ENCODE peak calls at places on chromosomes 4 and X, in five cellular contexts. E is adipocyte, J is ELF-1, W is ascending aorta, F is erythroblast. A is an unnamed sample.

GRCh38 chrX:1106478-1107210 is 105.8 kb downstream of the CRLF2 start:
- DNase-seq in E (no peak), J (no peak), W (no peak), F (no peak), A (no peak)

GRCh38 chr4:79466621-79467020 is 58.6 kb upstream of the GK2 start:
- DNase-seq in E (peak), J (no peak), W (no peak), F (no peak), A (no peak)

GRCh38 chr4:40316782-40317635 is 18.1 kb upstream of the CHRNA9 start:
- DNase-seq in E (peak), J (peak), W (no peak), F (no peak), A (peak)

GRCh38 chrX:40402771-40403533 is 177.8 kb upstream of the ATP6AP2 start:
- DNase-seq in E (peak), J (peak), W (no peak), F (no peak), A (no peak)

GRCh38 chr4:155807021-155807420 is 48.2 kb downstream of the GUCY1B1 start:
- DNase-seq in E (peak), J (no peak), W (no peak), F (no peak), A (no peak)

GRCh38 chr4:87014284-87014782 is 79.5 kb downstream of the AFF1 start:
- DNase-seq in E (peak), J (no peak), W (no peak), F (no peak), A (no peak)

GRCh38 chrX:129540725-129541184 is 696 bp downstream of the OCRL start:
- DNase-seq in E (peak), J (peak), W (no peak), F (peak), A (no peak)

GRCh38 chr4:176376032-176376614 is 56.4 kb downstream of the SPCS3 start:
- DNase-seq in E (peak), J (no peak), W (no peak), F (peak), A (no peak)

GRCh38 chr4:76279462-76279861 is 27.1 kb upstream of the STBD1 start:
- DNase-seq in E (no peak), J (no peak), W (no peak), F (no peak), A (no peak)

GRCh38 chr4:14621731-14622459 is 380.4 kb upstream of the CPEB2 start:
- DNase-seq in E (no peak), J (no peak), W (no peak), F (no peak), A (no peak)

GRCh38 chr4:163161536-163162205 is 5.0 kb downstream of the NAF1 start:
- DNase-seq in E (peak), J (no peak), W (no peak), F (no peak), A (no peak)

GRCh38 chrX:10071451-10072163 is 85.2 kb upstream of the CLCN4 start:
- DNase-seq in E (peak), J (no peak), W (no peak), F (no peak), A (no peak)

GRCh38 chr4:121392426-121393086 is 11.7 kb upstream of the QRFPR start:
- DNase-seq in E (no peak), J (no peak), W (no peak), F (no peak), A (no peak)

GRCh38 chr4:2842667-2843022 is 999 bp upstream of the ADD1 start:
- DNase-seq in E (no peak), J (peak), W (no peak), F (no peak), A (no peak)

GRCh38 chr4:104890598-104890997 is 256.1 kb upstream of the TET2 start:
- DNase-seq in E (no peak), J (no peak), W (no peak), F (no peak), A (no peak)

GRCh38 chr4:123701046-123701445 is 304.5 kb downstream of the SPRY1 start:
- DNase-seq in E (peak), J (no peak), W (no peak), F (no peak), A (no peak)

GRCh38 chrX:120450163-120450562 is 18.9 kb downstream of the LAMP2 start:
- DNase-seq in E (peak), J (no peak), W (no peak), F (peak), A (no peak)

GRCh38 chr4:139858436-139859225 is 193.0 kb downstream of the MGST2 start:
- DNase-seq in E (no peak), J (no peak), W (no peak), F (no peak), A (no peak)

GRCh38 chr4:106358899-106359298 is 9.7 kb downstream of the GIMD1 start:
- DNase-seq in E (peak), J (no peak), W (no peak), F (no peak), A (no peak)

GRCh38 chrX:32987139-32987538 is 224.2 kb downstream of the DMD start:
- DNase-seq in E (no peak), J (peak), W (no peak), F (no peak), A (no peak)

GRCh38 chr4:168648494-168648893 is 151.6 kb downstream of the PALLD start:
- DNase-seq in E (no peak), J (no peak), W (no peak), F (no peak), A (no peak)

GRCh38 chrX:314781-315595 is 3.6 kb downstream of the GTPBP6 start:
- DNase-seq in E (no peak), J (no peak), W (no peak), F (no peak), A (no peak)

GRCh38 chr4:139035650-139036049 is 20.1 kb downstream of the NOCT start:
- DNase-seq in E (no peak), J (no peak), W (no peak), F (no peak), A (no peak)

GRCh38 chrX:148567229-148567628 is 66.8 kb downstream of the AFF2 start:
- DNase-seq in E (no peak), J (peak), W (no peak), F (no peak), A (no peak)

GRCh38 chr4:1337376-1337831 is 9.6 kb upstream of the UVSSA start:
- DNase-seq in E (no peak), J (no peak), W (no peak), F (no peak), A (no peak)

GRCh38 chrX:13598877-13599276 is 29.5 kb downstream of the EGFL6 start:
- DNase-seq in E (no peak), J (no peak), W (no peak), F (peak), A (no peak)